ENCODE peak calls at places on chromosome 20, in six cellular contexts. U is transverse colon, L is AG10803, T is HCT116, R is astrocyte, S is IMR-90. E is an unnamed sample.

GRCh38 chr20:23205221-23205620 is 119.1 kb upstream of the CD93 start:
- DNase-seq in U (no peak), L (no peak), T (no peak), R (no peak), S (no peak), E (no peak)

GRCh38 chr20:34747479-34747878 is 43.3 kb downstream of the TP53INP2 start:
- DNase-seq in U (no peak), L (no peak), T (no peak), R (no peak), S (no peak), E (no peak)

GRCh38 chr20:21234816-21235215 is 68.3 kb upstream of the XRN2 start:
- DNase-seq in U (no peak), L (no peak), T (no peak), R (no peak), S (no peak), E (no peak)

GRCh38 chr20:17210983-17211382 is 15.9 kb upstream of the PCSK2 start:
- DNase-seq in U (no peak), L (no peak), T (no peak), R (no peak), S (no peak), E (no peak)

GRCh38 chr20:40524071-40524470 is 165.0 kb downstream of the MAFB start:
- DNase-seq in U (no peak), L (no peak), T (no peak), R (peak; percentile 15), S (no peak), E (peak; percentile 39)

GRCh38 chr20:10713161-10713560 is 39.4 kb upstream of the JAG1 start:
- DNase-seq in U (no peak), L (peak; percentile 4), T (no peak), R (no peak), S (no peak), E (peak; percentile 64)

GRCh38 chr20:4603724-4604123 is 118.0 kb upstream of the PRND start:
- DNase-seq in U (no peak), L (no peak), T (no peak), R (no peak), S (peak; percentile 90), E (peak; percentile 37)

GRCh38 chr20:20393207-20393606 is 25.3 kb downstream of the INSM1 start:
- DNase-seq in U (no peak), L (no peak), T (no peak), R (peak; percentile 30), S (peak; percentile 89), E (no peak)

GRCh38 chr20:18019068-18019467 is 38.6 kb downstream of the OVOL2 start:
- DNase-seq in U (no peak), L (peak; percentile 9), T (no peak), R (no peak), S (peak; percentile 4), E (peak; percentile 16)

GRCh38 chr20:6632187-6632586 is 135.3 kb upstream of the BMP2 start:
- DNase-seq in U (peak; percentile 26), L (peak; percentile 37), T (no peak), R (peak; percentile 77), S (no peak), E (no peak)

GRCh38 chr20:4633780-4634179 is 87.9 kb upstream of the PRND start:
- DNase-seq in U (no peak), L (peak; percentile 90), T (no peak), R (peak; percentile 96), S (peak; percentile 93), E (peak; percentile 95)

GRCh38 chr20:20413801-20414200 is 45.9 kb downstream of the INSM1 start:
- DNase-seq in U (no peak), L (no peak), T (no peak), R (peak; percentile 5), S (no peak), E (no peak)

GRCh38 chr20:6122111-6122872 is 538 bp downstream of the FERMT1 start:
- DNase-seq in U (peak; percentile 14), L (peak; percentile 43), T (no peak), R (peak; percentile 55), S (peak; percentile 45), E (peak; percentile 81)

GRCh38 chr20:4234128-4234527 is 218.8 kb upstream of the RNF24 start:
- DNase-seq in U (no peak), L (peak; percentile 95), T (no peak), R (peak; percentile 92), S (peak; percentile 76), E (peak; percentile 84)

GRCh38 chr20:9515211-9515580 is 806 bp downstream of the LAMP5 start:
- DNase-seq in U (no peak), L (no peak), T (no peak), R (no peak), S (no peak), E (no peak)

GRCh38 chr20:32327087-32327681 is 30.9 kb upstream of the ASXL1 start:
- DNase-seq in U (no peak), L (no peak), T (no peak), R (peak; percentile 96), S (peak; percentile 93), E (peak; percentile 78)

GRCh38 chr20:12095224-12095623 is 177.5 kb downstream of the BTBD3 start:
- DNase-seq in U (no peak), L (no peak), T (no peak), R (no peak), S (no peak), E (no peak)

GRCh38 chr20:7765221-7765620 is 175.0 kb downstream of the HAO1 start:
- DNase-seq in U (no peak), L (no peak), T (no peak), R (no peak), S (no peak), E (no peak)

GRCh38 chr20:17895641-17896246 is 72.8 kb downstream of the SNX5 start:
- DNase-seq in U (peak; percentile 58), L (peak; percentile 46), T (no peak), R (peak; percentile 63), S (peak; percentile 70), E (peak; percentile 60)

GRCh38 chr20:50788868-50789125 is 6.1 kb upstream of the BCAS4 start:
- DNase-seq in U (no peak), L (no peak), T (no peak), R (no peak), S (no peak), E (peak; percentile 30)

GRCh38 chr20:50787181-50787580 is 7.7 kb upstream of the BCAS4 start:
- DNase-seq in U (no peak), L (no peak), T (no peak), R (no peak), S (no peak), E (no peak)

GRCh38 chr20:50786703-50787102 is 8.2 kb upstream of the BCAS4 start:
- DNase-seq in U (no peak), L (no peak), T (no peak), R (no peak), S (no peak), E (no peak)

GRCh38 chr20:50789968-50790650 is 4.8 kb upstream of the BCAS4 start:
- DNase-seq in U (peak; percentile 15), L (no peak), T (no peak), R (no peak), S (no peak), E (no peak)

GRCh38 chr20:50788045-50788867 is 6.6 kb upstream of the BCAS4 start:
- DNase-seq in U (no peak), L (peak; percentile 79), T (peak; percentile 51), R (peak; percentile 42), S (peak; percentile 68), E (peak; percentile 87)
- TF ChIP-seq CTCF in U (peak; percentile 10), L (peak; percentile 72), T (peak; percentile 91), R (peak; percentile 58), S (peak; percentile 63), E (peak; percentile 77)

GRCh38 chr20:36469973-36470372 is 71.3 kb upstream of the MYL9 start:
- DNase-seq in U (no peak), L (no peak), T (no peak), R (no peak), S (no peak), E (no peak)

GRCh38 chr20:36470482-36471062 is 70.7 kb upstream of the MYL9 start:
- DNase-seq in U (no peak), L (no peak), T (no peak), R (no peak), S (no peak), E (no peak)

GRCh38 chr20:36473164-36473563 is 68.2 kb upstream of the MYL9 start:
- DNase-seq in U (no peak), L (no peak), T (no peak), R (no peak), S (no peak), E (no peak)

GRCh38 chr20:36472656-36473071 is 68.7 kb upstream of the MYL9 start:
- DNase-seq in U (peak; percentile 82), L (no peak), T (peak; percentile 52), R (no peak), S (no peak), E (no peak)

GRCh38 chr20:36471885-36472642 is 69.3 kb upstream of the MYL9 start:
- DNase-seq in U (no peak), L (no peak), T (no peak), R (no peak), S (no peak), E (no peak)
- H3K4me3 ChIP-seq in U (peak overlapping the region; percentile 35), L (peak overlapping the region; percentile 47), T (peak overlapping the region; percentile 46), R (no peak overlapping the region), S (no peak overlapping the region), E (no peak overlapping the region)

GRCh38 chr20:63272105-63273078 is at the start of gene ARFGAP1:
- DNase-seq in U (peak; percentile 92), L (peak; percentile 88), T (peak; percentile 61), R (peak; percentile 83), S (peak; percentile 87), E (peak; percentile 80)
- TF ChIP-seq CTCF in U (no peak), L (no peak), T (no peak), R (no peak), S (no peak), E (peak; percentile 7)

DNA sequence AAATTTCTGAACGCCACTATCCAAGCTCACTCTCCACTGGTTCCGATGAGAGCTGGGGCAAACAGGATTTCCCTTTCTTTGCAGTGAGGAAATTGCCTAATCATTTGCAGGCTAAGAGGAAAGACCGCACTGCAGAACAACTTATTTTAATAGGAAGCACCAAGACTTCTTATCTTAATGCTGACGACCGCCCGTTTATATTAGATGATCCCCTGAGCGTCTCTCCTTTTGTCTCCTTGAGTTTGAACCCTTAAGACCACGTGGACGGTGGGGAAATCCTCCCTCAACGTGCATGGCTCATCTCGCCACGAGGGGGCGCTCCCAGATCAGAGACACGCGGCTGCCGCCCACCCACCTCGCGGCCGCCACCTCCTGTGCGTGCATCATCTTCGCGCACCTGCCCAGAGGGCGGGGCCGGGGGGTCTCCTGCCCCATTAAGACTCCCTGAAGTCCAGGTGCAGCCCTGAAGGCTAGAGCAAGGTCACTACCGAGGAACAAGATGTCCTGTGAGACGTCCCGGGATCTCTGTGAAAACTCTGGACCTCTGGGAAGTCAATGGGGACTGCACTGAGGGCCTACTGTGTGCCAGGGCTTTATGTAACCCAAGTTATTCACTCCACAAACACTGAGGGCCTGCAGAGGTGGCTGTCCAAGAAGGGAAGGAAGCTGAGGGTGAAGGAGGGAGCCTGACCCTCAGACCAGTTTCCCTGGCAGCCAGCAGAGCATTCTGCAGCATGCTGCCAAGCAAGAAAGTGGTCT is 28.2 kb downstream of the PDYN start:
- DNase-seq in U (peak; percentile 75), L (peak; percentile 46), T (peak; percentile 62), R (peak; percentile 23), S (peak; percentile 54), E (peak; percentile 64)
- H3K4me3 ChIP-seq in U (no peak overlapping the region), L (peak overlapping the region; percentile 7), T (no peak overlapping the region), R (no peak overlapping the region), S (no peak overlapping the region), E (no peak overlapping the region)

E was measured in fibroblast of the aortic adventitia.